ENCODE peak calls at places on chromosomes 4 and X, in four cellular contexts. One of them, this sample, is unnamed. For H3K4me1, the result is how much of the 10 kb centered on the place peaks cover.

GRCh38 chrX:10756365-10756915 is 136.1 kb upstream of the MID1 start:
- DNase-seq in K562: no peak
- DNase-seq in GM12878: no peak
- DNase-seq in thyroid gland: no peak
- DNase-seq in this sample: no peak

GRCh38 chr4:101321481-101322042 is 25.8 kb downstream of the PPP3CA start:
- DNase-seq in K562: no peak
- DNase-seq in thyroid gland: no peak
- DNase-seq in GM12878: no peak
- DNase-seq in this sample: no peak

GRCh38 chr4:87497586-87497985 is 31.6 kb downstream of the SPARCL1 start:
- DNase-seq in thyroid gland: no peak
- DNase-seq in K562: no peak
- DNase-seq in GM12878: no peak
- DNase-seq in this sample: no peak

GRCh38 chr4:46432923-46433322 is 43.0 kb upstream of the GABRA2 start:
- DNase-seq in GM12878: no peak
- DNase-seq in K562: no peak
- DNase-seq in thyroid gland: no peak
- DNase-seq in this sample: no peak

GRCh38 chrX:78321809-78322208 is 5.6 kb downstream of the CYSLTR1 start:
- DNase-seq in thyroid gland: peak
- DNase-seq in K562: no peak
- DNase-seq in GM12878: no peak
- DNase-seq in this sample: peak

GRCh38 chr4:117324851-117325491 is 239.6 kb upstream of the TRAM1L1 start:
- DNase-seq in K562: no peak
- DNase-seq in GM12878: no peak
- DNase-seq in thyroid gland: no peak
- DNase-seq in this sample: no peak

GRCh38 chr4:33068539-33068938 is 2348.4 kb downstream of the PCDH7 start:
- DNase-seq in thyroid gland: no peak
- DNase-seq in K562: no peak
- DNase-seq in GM12878: no peak
- DNase-seq in this sample: no peak

GRCh38 chr4:1058997-1059665 is 47.7 kb downstream of the FGFRL1 start:
- DNase-seq in GM12878: no peak
- DNase-seq in K562: no peak
- DNase-seq in thyroid gland: no peak
- DNase-seq in this sample: no peak

GRCh38 chr4:18020145-18020670 is 1.3 kb downstream of the LCORL start:
- DNase-seq in K562: no peak
- DNase-seq in GM12878: no peak
- DNase-seq in thyroid gland: peak
- DNase-seq in this sample: peak

GRCh38 chr4:114386637-114387233 is 211.9 kb upstream of the UGT8 start:
- DNase-seq in GM12878: peak
- DNase-seq in thyroid gland: no peak
- DNase-seq in K562: no peak
- DNase-seq in this sample: no peak

GRCh38 chrX:129360175-129360574 is 163.1 kb downstream of the SMARCA1 start:
- DNase-seq in GM12878: peak
- DNase-seq in K562: peak
- DNase-seq in thyroid gland: peak
- DNase-seq in this sample: no peak

GRCh38 chrX:13658602-13659001 is 5.7 kb downstream of the TCEANC start:
- DNase-seq in K562: peak
- DNase-seq in thyroid gland: no peak
- DNase-seq in GM12878: no peak
- DNase-seq in this sample: no peak

GRCh38 chr4:7063362-7063761 is 4.5 kb downstream of the GRPEL1 start:
- DNase-seq in GM12878: no peak
- DNase-seq in thyroid gland: no peak
- DNase-seq in K562: no peak
- DNase-seq in this sample: peak

GRCh38 chr4:7059673-7060072 is 8.2 kb downstream of the GRPEL1 start:
- DNase-seq in K562: no peak
- DNase-seq in thyroid gland: no peak
- DNase-seq in GM12878: no peak
- DNase-seq in this sample: no peak

GRCh38 chr4:7060346-7061150 is 7.3 kb downstream of the GRPEL1 start:
- DNase-seq in thyroid gland: no peak
- DNase-seq in K562: no peak
- DNase-seq in GM12878: no peak
- DNase-seq in this sample: no peak

GRCh38 chr4:7062816-7063215 is 5.0 kb downstream of the GRPEL1 start:
- DNase-seq in GM12878: no peak
- DNase-seq in thyroid gland: no peak
- DNase-seq in K562: no peak
- DNase-seq in this sample: no peak

DNA sequence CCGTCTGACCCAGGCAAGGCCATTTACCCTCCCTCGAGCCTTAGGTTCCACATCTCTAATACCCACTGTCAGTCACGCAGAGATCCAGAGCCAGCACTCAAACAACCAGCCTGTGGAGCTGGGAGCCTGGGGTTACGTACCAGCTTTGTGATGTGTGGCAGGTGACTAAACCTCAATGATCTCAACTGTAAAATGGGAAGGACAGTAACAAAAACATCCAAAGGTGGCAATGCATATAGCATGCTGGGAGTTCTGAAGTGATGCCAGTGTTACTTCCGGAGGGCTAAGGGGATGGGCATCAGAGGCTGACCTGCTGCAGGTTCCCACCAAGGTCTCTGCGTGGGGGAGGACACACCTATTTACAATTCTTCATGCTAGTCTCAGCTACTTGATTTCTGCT is 6.0 kb downstream of the GRPEL1 start:
- DNase-seq in K562: no peak
- DNase-seq in GM12878: no peak
- DNase-seq in thyroid gland: no peak
- DNase-seq in this sample: no peak
- H3K4me1 ChIP-seq in K562: under half
- H3K4me1 ChIP-seq in GM12878: under half
- H3K4me1 ChIP-seq in thyroid gland: under half
- H3K4me1 ChIP-seq in this sample: under half

GRCh38 chr4:62387808-62388207 is 1187.7 kb downstream of the ADGRL3 start:
- DNase-seq in K562: no peak
- DNase-seq in GM12878: no peak
- DNase-seq in thyroid gland: no peak
- DNase-seq in this sample: no peak
- H3K4me1 ChIP-seq in K562: under half
- H3K4me1 ChIP-seq in GM12878: under half
- H3K4me1 ChIP-seq in thyroid gland: under half
- H3K4me1 ChIP-seq in this sample: under half

GRCh38 chr4:2807571-2807970 is 14.7 kb downstream of the SH3BP2 start:
- DNase-seq in GM12878: no peak
- DNase-seq in K562: no peak
- DNase-seq in thyroid gland: no peak
- DNase-seq in this sample: peak
- H3K4me1 ChIP-seq in GM12878: under half
- H3K4me1 ChIP-seq in K562: under half
- H3K4me1 ChIP-seq in thyroid gland: half or more
- H3K4me1 ChIP-seq in this sample: under half

GRCh38 chr4:94536649-94537464 is 85.1 kb downstream of the PDLIM5 start:
- DNase-seq in GM12878: no peak
- DNase-seq in thyroid gland: no peak
- DNase-seq in K562: no peak
- DNase-seq in this sample: no peak

GRCh38 chr4:94533405-94534223 is 81.9 kb downstream of the PDLIM5 start:
- DNase-seq in GM12878: no peak
- DNase-seq in K562: peak
- DNase-seq in thyroid gland: no peak
- DNase-seq in this sample: no peak

GRCh38 chr4:94532016-94532789 is 80.5 kb downstream of the PDLIM5 start:
- DNase-seq in GM12878: no peak
- DNase-seq in thyroid gland: no peak
- DNase-seq in K562: no peak
- DNase-seq in this sample: peak

GRCh38 chr4:94536049-94536448 is 84.3 kb downstream of the PDLIM5 start:
- DNase-seq in K562: peak
- DNase-seq in GM12878: no peak
- DNase-seq in thyroid gland: no peak
- DNase-seq in this sample: no peak

DNA sequence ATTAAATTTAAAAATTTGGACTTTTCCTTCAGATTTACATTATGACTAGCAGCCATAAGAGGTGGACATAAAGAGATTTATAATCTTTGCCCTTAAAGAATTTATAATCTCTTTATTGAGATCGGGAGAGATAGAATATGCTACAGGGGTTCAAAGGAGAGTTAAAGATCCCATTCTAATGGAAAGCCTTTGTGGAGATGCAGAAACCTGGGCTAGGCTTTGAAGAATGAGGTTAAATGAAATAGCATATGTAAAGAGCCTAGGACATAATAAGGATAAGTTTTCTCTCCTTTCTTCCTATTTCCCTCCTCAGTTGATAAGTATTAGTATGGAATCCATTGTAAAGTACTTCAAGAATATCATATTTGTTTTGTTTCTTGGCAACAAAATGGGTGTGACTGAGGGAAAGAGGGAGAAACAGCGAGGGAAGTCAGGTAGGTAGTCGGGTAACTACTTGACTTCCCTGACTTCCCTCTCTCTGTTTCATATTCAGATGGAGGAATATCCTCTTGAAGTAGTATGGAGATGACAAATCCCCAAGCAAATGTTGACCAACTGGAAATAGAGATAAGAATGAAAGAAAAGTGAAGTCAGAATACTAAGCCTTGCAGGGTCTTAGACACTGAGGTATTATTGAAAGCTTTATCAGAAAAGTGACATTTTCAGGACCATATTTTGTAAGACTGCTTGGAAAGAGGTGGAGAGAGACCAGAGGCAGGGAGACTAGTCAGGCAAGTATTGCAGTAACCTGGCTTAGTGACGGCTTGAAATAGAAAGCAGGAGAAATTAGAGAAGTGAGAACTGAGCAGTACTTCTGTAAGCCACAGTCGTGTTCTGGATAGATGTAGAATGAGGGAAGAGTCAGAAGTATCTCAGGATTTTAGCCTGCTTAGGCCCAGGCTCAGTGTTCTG is 82.9 kb downstream of the PDLIM5 start:
- DNase-seq in K562: peak
- DNase-seq in thyroid gland: no peak
- DNase-seq in GM12878: peak
- DNase-seq in this sample: no peak
- H3K4me1 ChIP-seq in K562: under half
- H3K4me1 ChIP-seq in thyroid gland: under half
- H3K4me1 ChIP-seq in GM12878: under half
- H3K4me1 ChIP-seq in this sample: under half

GRCh38 chr4:168410681-168411080 is 69.6 kb downstream of the DDX60L start:
- DNase-seq in GM12878: no peak
- DNase-seq in thyroid gland: no peak
- DNase-seq in K562: no peak
- DNase-seq in this sample: no peak
- H3K4me1 ChIP-seq in GM12878: under half
- H3K4me1 ChIP-seq in thyroid gland: under half
- H3K4me1 ChIP-seq in K562: under half
- H3K4me1 ChIP-seq in this sample: under half

GRCh38 chr4:148017801-148018200 is 285.9 kb downstream of the ARHGAP10 start:
- DNase-seq in GM12878: no peak
- DNase-seq in thyroid gland: peak
- DNase-seq in K562: no peak
- DNase-seq in this sample: peak

GRCh38 chr4:148026022-148026421 is 294.1 kb downstream of the ARHGAP10 start:
- DNase-seq in GM12878: no peak
- DNase-seq in thyroid gland: no peak
- DNase-seq in K562: no peak
- DNase-seq in this sample: no peak

GRCh38 chr4:148021706-148022105 is 289.8 kb downstream of the ARHGAP10 start:
- DNase-seq in thyroid gland: no peak
- DNase-seq in GM12878: no peak
- DNase-seq in K562: no peak
- DNase-seq in this sample: no peak

GRCh38 chr4:148022975-148023374 is 291.1 kb downstream of the ARHGAP10 start:
- DNase-seq in thyroid gland: no peak
- DNase-seq in GM12878: no peak
- DNase-seq in K562: no peak
- DNase-seq in this sample: no peak

GRCh38 chr4:148023782-148024181 is 291.9 kb downstream of the ARHGAP10 start:
- DNase-seq in thyroid gland: no peak
- DNase-seq in GM12878: no peak
- DNase-seq in K562: no peak
- DNase-seq in this sample: no peak
- H3K4me1 ChIP-seq in thyroid gland: under half
- H3K4me1 ChIP-seq in GM12878: under half
- H3K4me1 ChIP-seq in K562: under half
- H3K4me1 ChIP-seq in this sample: under half

GRCh38 chr4:28278676-28279075 is 1418.0 kb downstream of the STIM2 start:
- DNase-seq in thyroid gland: no peak
- DNase-seq in K562: no peak
- DNase-seq in GM12878: no peak
- DNase-seq in this sample: no peak

GRCh38 chr4:28279249-28279648 is 1418.6 kb downstream of the STIM2 start:
- DNase-seq in K562: no peak
- DNase-seq in thyroid gland: no peak
- DNase-seq in GM12878: no peak
- DNase-seq in this sample: no peak

DNA sequence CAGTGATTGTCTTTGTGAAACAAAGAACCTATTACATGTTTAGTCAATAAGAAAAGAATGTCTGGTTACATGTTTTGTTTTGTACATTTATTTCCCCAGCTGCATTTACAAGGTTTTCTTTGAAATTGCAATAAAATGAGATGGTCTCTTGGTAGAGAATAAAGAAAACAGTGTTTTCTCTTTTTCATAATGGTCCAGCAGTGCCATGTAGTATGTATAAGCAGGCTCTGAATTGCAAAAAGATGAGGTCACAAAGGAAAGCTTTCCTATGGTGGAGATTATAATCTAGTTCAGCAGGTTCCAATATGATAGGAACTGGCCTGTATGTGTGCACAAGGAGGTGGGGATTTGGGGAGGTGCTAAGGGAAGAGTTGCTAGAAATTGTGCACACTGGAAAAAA is 1417.3 kb downstream of the STIM2 start:
- DNase-seq in thyroid gland: no peak
- DNase-seq in K562: no peak
- DNase-seq in GM12878: no peak
- DNase-seq in this sample: no peak
- H3K4me1 ChIP-seq in thyroid gland: under half
- H3K4me1 ChIP-seq in K562: under half
- H3K4me1 ChIP-seq in GM12878: under half
- H3K4me1 ChIP-seq in this sample: under half

GRCh38 chrX:41802958-41803357 is 79.0 kb downstream of the GPR82 start:
- DNase-seq in K562: no peak
- DNase-seq in thyroid gland: no peak
- DNase-seq in GM12878: no peak
- DNase-seq in this sample: no peak
- H3K4me1 ChIP-seq in K562: under half
- H3K4me1 ChIP-seq in thyroid gland: under half
- H3K4me1 ChIP-seq in GM12878: under half
- H3K4me1 ChIP-seq in this sample: under half